ENCODE peak calls at places on chromosome 20, in six cellular contexts. A is T-helper 1 cell, V is kidney tubule cell, M is HFFc6, F is mammary epithelial cell, T is NCI-H524. C is an unnamed sample.

GRCh38 chr20:63686492-63687321 is 9.7 kb upstream of the TNFRSF6B start:
- DNase-seq in F (no peak), T (no peak), M (peak), A (no peak), V (peak), C (peak)

GRCh38 chr20:37360515-37361115 is 14.7 kb downstream of the SRC start:
- DNase-seq in V (no peak), F (no peak), A (no peak), M (no peak), T (no peak), C (no peak)

GRCh38 chr20:47337413-47337812 is 19.1 kb downstream of the ZMYND8 start:
- DNase-seq in F (no peak), T (no peak), V (no peak), A (no peak), M (no peak), C (no peak)

GRCh38 chr20:58231678-58232077 is 3.2 kb upstream of the ANKRD60 start:
- DNase-seq in M (no peak), F (no peak), T (no peak), V (no peak), A (no peak), C (no peak)

GRCh38 chr20:35303382-35303734 is 11.1 kb upstream of the FAM83C start:
- DNase-seq in V (no peak), A (no peak), T (no peak), F (no peak), M (no peak), C (no peak)

GRCh38 chr20:63017076-63017825 is 10.5 kb upstream of the BHLHE23 start:
- DNase-seq in V (no peak), F (no peak), A (no peak), T (no peak), M (no peak), C (no peak)

GRCh38 chr20:45938727-45939438 is 4.4 kb downstream of the PCIF1 start:
- DNase-seq in A (no peak), F (no peak), M (no peak), T (no peak), V (no peak), C (no peak)

GRCh38 chr20:24773168-24773567 is 175.9 kb upstream of the CST7 start:
- DNase-seq in T (no peak), M (no peak), F (peak), V (no peak), A (no peak), C (no peak)

GRCh38 chr20:2519115-2519815 is 10.6 kb upstream of the ZNF343 start:
- DNase-seq in T (no peak), V (no peak), F (no peak), A (no peak), M (peak), C (no peak)

GRCh38 chr20:5908981-5909380 is 41.4 kb downstream of the TRMT6 start:
- DNase-seq in T (no peak), V (peak), M (no peak), A (no peak), F (no peak), C (no peak)

GRCh38 chr20:17873410-17874270 is 95.0 kb downstream of the SNX5 start:
- DNase-seq in F (no peak), A (no peak), M (peak), T (peak), V (peak), C (peak)

GRCh38 chr20:44830523-44830922 is 20.2 kb upstream of the RIMS4 start:
- DNase-seq in M (no peak), V (no peak), T (no peak), F (no peak), A (no peak), C (no peak)

GRCh38 chr20:13510837-13511488 is 127.8 kb downstream of the TASP1 start:
- DNase-seq in T (no peak), F (no peak), M (no peak), A (no peak), V (no peak), C (no peak)

GRCh38 chr20:44701116-44701865 is 13.9 kb upstream of the CCN5 start:
- DNase-seq in M (no peak), A (no peak), F (no peak), T (peak), V (no peak), C (no peak)

GRCh38 chr20:50271201-50271600 is 80.6 kb downstream of the CEBPB start:
- DNase-seq in A (no peak), T (no peak), M (no peak), V (no peak), F (no peak), C (no peak)

GRCh38 chr20:62047666-62048345 is 17.9 kb downstream of the TAF4 start:
- DNase-seq in M (no peak), T (no peak), A (no peak), V (no peak), F (peak), C (no peak)

GRCh38 chr20:58296328-58296837 is 13.1 kb upstream of the RAB22A start:
- DNase-seq in M (no peak), T (no peak), F (no peak), A (no peak), V (no peak), C (no peak)